ENCODE peak calls at places on chromosome 20, in five cellular contexts. A is mesenchymal stem cell; L is NK-92 treated with Interleukin-12 subunit alpha and Interleukin-12 subunit beta, amount 100 ng/mL, for 24 hours; O is LHCN-M2; F is H54. K is an unnamed sample.

GRCh38 chr20:55538261-55538908 is 466.9 kb downstream of the CBLN4 start:
- DNase-seq in A (no peak), L (no peak), O (no peak), F (no peak), K (no peak)

GRCh38 chr20:63416631-63417030 is 55.5 kb upstream of the CHRNA4 start:
- DNase-seq in A (no peak), L (no peak), O (no peak), F (no peak), K (no peak)

GRCh38 chr20:12061471-12061870 is 143.8 kb downstream of the BTBD3 start:
- DNase-seq in A (no peak), L (no peak), O (no peak), F (no peak), K (no peak)

GRCh38 chr20:9677224-9677623 is 161.7 kb downstream of the PAK5 start:
- DNase-seq in A (no peak), L (no peak), O (no peak), F (no peak), K (no peak)

GRCh38 chr20:63738687-63739128 is 868 bp upstream of the SLC2A4RG start:
- DNase-seq in A (peak), L (no peak), O (no peak), F (no peak), K (no peak)

GRCh38 chr20:58586565-58587093 is 64.5 kb upstream of the STX16 start:
- DNase-seq in A (no peak), L (no peak), O (no peak), F (no peak), K (no peak)

GRCh38 chr20:17138237-17138636 is 88.6 kb upstream of the PCSK2 start:
- DNase-seq in A (no peak), L (no peak), O (no peak), F (no peak), K (no peak)

GRCh38 chr20:37918035-37918434 is 15.1 kb downstream of the VSTM2L start:
- DNase-seq in A (no peak), L (no peak), O (no peak), F (no peak), K (no peak)

GRCh38 chr20:12575352-12576095 is 433.2 kb upstream of the SPTLC3 start:
- DNase-seq in A (peak), L (no peak), O (no peak), F (no peak), K (no peak)

GRCh38 chr20:23320317-23320716 is 30.3 kb upstream of the NXT1 start:
- DNase-seq in A (peak), L (no peak), O (peak), F (no peak), K (no peak)

GRCh38 chr20:51710503-51710902 is 57.7 kb downstream of the ATP9A start:
- DNase-seq in A (no peak), L (no peak), O (no peak), F (no peak), K (no peak)

GRCh38 chr20:10559266-10559665 is 114.5 kb downstream of the JAG1 start:
- DNase-seq in A (no peak), L (no peak), O (no peak), F (no peak), K (peak)

GRCh38 chr20:51586005-51586440 is 43.5 kb upstream of the NFATC2 start:
- DNase-seq in A (peak), L (peak), O (peak), F (peak), K (peak)

GRCh38 chr20:24488800-24489175 is 19.4 kb downstream of the SYNDIG1 start:
- DNase-seq in A (no peak), L (no peak), O (no peak), F (no peak), K (no peak)

GRCh38 chr20:11826334-11826733 is 91.4 kb upstream of the BTBD3 start:
- DNase-seq in A (no peak), L (no peak), O (no peak), F (no peak), K (no peak)

GRCh38 chr20:48932375-48932941 is 10.9 kb downstream of the ARFGEF2 start:
- DNase-seq in A (peak), L (no peak), O (peak), F (no peak), K (peak)

GRCh38 chr20:23151885-23152284 is 65.8 kb upstream of the CD93 start:
- DNase-seq in A (peak), L (no peak), O (no peak), F (no peak), K (no peak)

GRCh38 chr20:4697874-4698221 is 23.9 kb upstream of the PRND start:
- DNase-seq in A (no peak), L (no peak), O (no peak), F (no peak), K (no peak)

GRCh38 chr20:23710771-23711170 is 21.9 kb upstream of the CST4 start:
- DNase-seq in A (no peak), L (no peak), O (no peak), F (no peak), K (no peak)

GRCh38 chr20:41003143-41003932 is 25.3 kb upstream of the TOP1 start:
- DNase-seq in A (peak), L (peak), O (peak), F (peak), K (peak)

GRCh38 chr20:47761478-47762047 is 23.7 kb downstream of the SULF2 start:
- DNase-seq in A (no peak), L (no peak), O (no peak), F (no peak), K (no peak)

GRCh38 chr20:23445596-23446217 is 6.2 kb downstream of the CSTL1 start:
- DNase-seq in A (peak), L (no peak), O (peak), F (peak), K (peak)

GRCh38 chr20:1775117-1775516 is 117.5 kb upstream of the SIRPG start:
- DNase-seq in A (peak), L (no peak), O (no peak), F (no peak), K (no peak)

GRCh38 chr20:50824137-50824536 is 29.3 kb downstream of the BCAS4 start:
- DNase-seq in A (peak), L (no peak), O (peak), F (no peak), K (no peak)

GRCh38 chr20:32203556-32204484 is 3.7 kb downstream of the PLAGL2 start:
- DNase-seq in A (no peak), L (no peak), O (peak), F (no peak), K (no peak)

GRCh38 chr20:46563170-46563847 is 12.9 kb upstream of the OCSTAMP start:
- DNase-seq in A (no peak), L (no peak), O (no peak), F (no peak), K (no peak)

GRCh38 chr20:33061626-33062025 is 7.9 kb downstream of the BPIFB3 start:
- DNase-seq in A (no peak), L (no peak), O (no peak), F (no peak), K (no peak)

GRCh38 chr20:58078741-58079522 is 149.5 kb downstream of the ANKRD60 start:
- DNase-seq in A (no peak), L (no peak), O (peak), F (peak), K (peak)

GRCh38 chr20:47334022-47334551 is 22.4 kb downstream of the ZMYND8 start:
- DNase-seq in A (peak), L (no peak), O (peak), F (peak), K (peak)

GRCh38 chr20:63060057-63060991 is 53.6 kb upstream of the BHLHE23 start:
- DNase-seq in A (peak), L (no peak), O (peak), F (peak), K (peak)

K was measured in SJSA1.